ENCODE peak calls at places on chromosomes 13 and 19, in seven cellular contexts. R is fibroblast of lung, C is ovary, S is PC-3, I is mesenchymal stem cell, F is OCI-LY7, M is SK-N-SH. G is an unnamed sample.

GRCh38 chr13:47903836-47904235 is 97.2 kb downstream of the SUCLA2 start:
- DNase-seq in F (no peak), S (peak), R (peak), I (peak), M (no peak), C (no peak), G (no peak)

GRCh38 chr13:24172071-24172470 is 11.6 kb downstream of the SPATA13 start:
- DNase-seq in I (no peak), F (no peak), R (no peak), M (no peak), S (no peak), C (no peak), G (no peak)

GRCh38 chr19:13461536-13461935 is 44.7 kb downstream of the CACNA1A start:
- DNase-seq in C (no peak), F (no peak), I (no peak), R (no peak), M (no peak), S (no peak), G (peak)

GRCh38 chr13:25215253-25215575 is 43.1 kb upstream of the AMER2 start:
- DNase-seq in S (no peak), R (no peak), C (no peak), F (no peak), M (no peak), I (no peak), G (no peak)

GRCh38 chr13:45122941-45123340 is 2.6 kb downstream of the GTF2F2 start:
- DNase-seq in M (no peak), S (no peak), R (no peak), I (no peak), C (no peak), F (no peak), G (no peak)

GRCh38 chr19:5228932-5229777 is 111.5 kb downstream of the PTPRS start:
- DNase-seq in S (peak), R (no peak), C (peak), F (no peak), M (no peak), I (no peak), G (no peak)

GRCh38 chr13:99218969-99219368 is 18.3 kb downstream of the UBAC2 start:
- DNase-seq in M (no peak), S (no peak), R (no peak), I (no peak), C (peak), F (no peak), G (no peak)

GRCh38 chr19:47122359-47123335 is 8.0 kb upstream of the SAE1 start:
- DNase-seq in R (peak), S (peak), I (peak), C (no peak), M (no peak), F (no peak), G (no peak)

GRCh38 chr19:1266818-1267440 is 2.2 kb upstream of the CIRBP start:
- DNase-seq in S (peak), R (peak), C (peak), M (peak), I (no peak), F (peak), G (peak)

GRCh38 chr13:103312467-103312866 is 246.2 kb upstream of the SLC10A2 start:
- DNase-seq in M (no peak), S (no peak), F (no peak), R (no peak), C (no peak), I (no peak), G (no peak)

GRCh38 chr19:55173717-55174409 is 6.2 kb downstream of the SYT5 start:
- DNase-seq in F (peak), M (peak), R (peak), I (peak), C (no peak), S (peak), G (peak)

GRCh38 chr13:40094056-40094455 is 438.6 kb downstream of the COG6 start:
- DNase-seq in F (no peak), R (peak), M (no peak), C (no peak), I (no peak), S (peak), G (no peak)

GRCh38 chr19:46124638-46125115 is at the start of gene IGFL3:
- DNase-seq in I (no peak), S (no peak), M (no peak), C (no peak), F (no peak), R (no peak), G (no peak)

GRCh38 chr19:19217110-19217509 is 5.4 kb downstream of the NCAN start:
- DNase-seq in R (peak), C (no peak), F (peak), M (peak), I (peak), S (peak), G (no peak)

GRCh38 chr13:47085346-47085745 is 188.5 kb upstream of the HTR2A start:
- DNase-seq in F (no peak), M (no peak), S (peak), C (no peak), R (peak), I (no peak), G (no peak)

GRCh38 chr13:105937451-105937850 is 598.0 kb downstream of the EFNB2 start:
- DNase-seq in F (no peak), R (no peak), C (no peak), S (peak), I (peak), M (peak), G (no peak)

GRCh38 chr13:59356607-59357006 is 807.1 kb downstream of the DIAPH3 start:
- DNase-seq in F (no peak), M (no peak), S (no peak), I (peak), C (peak), R (peak), G (no peak)

GRCh38 chr19:38891791-38892190 is 7.6 kb downstream of the SIRT2 start:
- DNase-seq in M (no peak), F (no peak), I (no peak), R (no peak), C (no peak), S (no peak), G (peak)

GRCh38 chr13:94031609-94032008 is 447.9 kb downstream of the DCT start:
- DNase-seq in F (no peak), M (no peak), S (no peak), R (no peak), C (no peak), I (peak), G (no peak)

GRCh38 chr13:100954430-100955361 is 280.1 kb upstream of the TMTC4 start:
- DNase-seq in M (peak), F (no peak), I (peak), C (no peak), S (no peak), R (no peak), G (no peak)

GRCh38 chr13:40403509-40404241 is 262.8 kb downstream of the FOXO1 start:
- DNase-seq in M (no peak), F (no peak), S (no peak), R (no peak), C (no peak), I (no peak), G (no peak)

GRCh38 chr19:1616396-1616795 is 11.1 kb upstream of the UQCR11 start:
- DNase-seq in F (no peak), I (peak), R (peak), M (no peak), C (no peak), S (no peak), G (no peak)

GRCh38 chr13:23509781-23510543 is 60.2 kb upstream of the TNFRSF19 start:
- DNase-seq in F (no peak), R (peak), S (peak), M (no peak), C (no peak), I (peak), G (no peak)

GRCh38 chr13:112931028-112931934 is 37.7 kb upstream of the MCF2L start:
- DNase-seq in R (peak), C (no peak), I (peak), S (peak), M (peak), F (no peak), G (no peak)

GRCh38 chr13:46962286-46962941 is 65.6 kb upstream of the HTR2A start:
- DNase-seq in I (peak), S (peak), C (no peak), M (no peak), F (peak), R (peak), G (no peak)

GRCh38 chr19:11191273-11191755 is 6.0 kb downstream of the KANK2 start:
- DNase-seq in M (peak), C (peak), I (peak), S (peak), F (peak), R (peak), G (no peak)

GRCh38 chr13:87736849-87737400 is 65.8 kb downstream of the SLITRK5 start:
- DNase-seq in C (no peak), S (no peak), M (no peak), I (no peak), R (peak), F (no peak), G (no peak)

GRCh38 chr19:45311640-45312039 is 11.0 kb downstream of the CKM start:
- DNase-seq in S (no peak), M (no peak), F (no peak), R (no peak), C (no peak), I (no peak), G (no peak)

GRCh38 chr19:13788991-13789390 is 6.3 kb upstream of the ZSWIM4 start:
- DNase-seq in C (no peak), M (no peak), S (no peak), F (peak), I (peak), R (peak), G (no peak)

GRCh38 chr13:75796825-75797224 is 160.7 kb downstream of the LMO7 start:
- DNase-seq in R (no peak), M (no peak), F (no peak), C (no peak), S (peak), I (no peak), G (no peak)

GRCh38 chr13:75797256-75797655 is 161.1 kb downstream of the LMO7 start:
- DNase-seq in C (no peak), F (no peak), S (no peak), I (no peak), R (no peak), M (no peak), G (no peak)

GRCh38 chr13:75798353-75799245 is 162.5 kb downstream of the LMO7 start:
- DNase-seq in S (peak), F (no peak), I (no peak), R (no peak), C (no peak), M (no peak), G (no peak)

GRCh38 chr13:75795274-75795673 is 159.1 kb downstream of the LMO7 start:
- DNase-seq in R (no peak), S (no peak), I (no peak), M (no peak), C (no peak), F (no peak), G (no peak)

DNA sequence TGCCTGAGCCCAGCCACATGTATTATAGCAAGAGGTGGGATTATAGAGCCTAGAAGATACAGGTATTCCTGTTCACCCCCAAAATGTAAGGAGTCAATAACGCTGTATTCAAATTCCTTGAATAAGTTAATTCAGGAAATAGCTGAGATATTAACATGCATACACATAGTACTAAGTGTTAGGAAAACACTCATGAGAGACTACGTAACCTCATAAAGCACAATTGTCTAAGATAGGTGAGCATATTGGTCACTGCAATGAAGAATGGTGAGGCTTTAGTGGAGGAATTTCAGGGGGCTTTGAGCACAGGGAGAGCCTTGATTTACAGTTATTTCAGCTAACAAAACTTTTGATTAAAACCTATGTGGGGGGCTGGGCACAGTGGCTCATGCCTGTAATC is 161.6 kb downstream of the LMO7 start:
- DNase-seq in S (no peak), I (no peak), C (no peak), R (no peak), M (no peak), F (no peak), G (no peak)
- H3K27ac ChIP-seq in S (peak), I (no peak), C (no peak), R (no peak), M (peak), F (no peak), G (no peak)

GRCh38 chr13:51976890-51977289 is 34.4 kb downstream of the ATP7B start:
- DNase-seq in C (no peak), M (no peak), I (no peak), S (no peak), F (no peak), R (no peak), G (no peak)
- H3K27ac ChIP-seq in C (no peak), M (no peak), I (no peak), S (no peak), F (no peak), R (no peak), G (no peak)

GRCh38 chr19:31149306-31149975 is 199.8 kb downstream of the TSHZ3 start:
- DNase-seq in M (no peak), S (no peak), R (no peak), C (no peak), I (no peak), F (no peak), G (no peak)
- H3K27ac ChIP-seq in M (no peak), S (no peak), R (no peak), C (no peak), I (no peak), F (no peak), G (no peak)

GRCh38 chr19:33403221-33403972 is 29.9 kb downstream of the CEBPG start:
- DNase-seq in I (no peak), C (no peak), R (peak), S (no peak), F (no peak), M (peak), G (no peak)
- H3K27ac ChIP-seq in I (no peak), C (no peak), R (no peak), S (no peak), F (no peak), M (no peak), G (no peak)

DNA sequence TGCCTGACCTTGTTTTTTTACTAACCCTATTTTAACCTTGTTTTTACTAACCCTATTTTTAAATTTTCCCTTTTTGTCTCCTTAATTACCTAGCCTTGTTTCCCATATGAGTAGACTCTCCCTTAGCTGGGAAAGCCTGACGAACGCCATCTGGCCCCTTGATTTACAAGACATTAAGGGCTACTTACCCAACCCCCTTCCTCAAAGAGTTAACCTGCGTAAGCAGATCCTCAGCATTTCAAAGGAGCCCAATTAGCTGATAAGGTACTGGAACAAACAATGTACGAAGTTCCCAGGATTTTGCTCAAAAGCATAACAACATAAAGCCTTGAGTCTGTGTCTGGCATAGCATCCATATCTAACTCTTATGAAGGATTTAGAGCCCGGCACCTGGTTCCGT is 4.7 kb upstream of the MVB12A start:
- DNase-seq in I (peak), C (peak), R (no peak), S (no peak), F (no peak), M (no peak), G (no peak)
- H3K27ac ChIP-seq in I (no peak), C (peak), R (no peak), S (no peak), F (no peak), M (no peak), G (no peak)

GRCh38 chr13:30142502-30143211 is 164.7 kb downstream of the KATNAL1 start:
- DNase-seq in S (peak), F (no peak), R (peak), C (peak), M (peak), I (peak), G (no peak)
- H3K27ac ChIP-seq in S (peak), F (no peak), R (peak), C (peak), M (peak), I (peak), G (no peak)

GRCh38 chr13:42027286-42027685 is 21.2 kb upstream of the DGKH start:
- DNase-seq in S (no peak), I (no peak), F (no peak), M (no peak), R (no peak), C (no peak), G (no peak)
- H3K27ac ChIP-seq in S (peak), I (no peak), F (no peak), M (no peak), R (no peak), C (no peak), G (no peak)

DNA sequence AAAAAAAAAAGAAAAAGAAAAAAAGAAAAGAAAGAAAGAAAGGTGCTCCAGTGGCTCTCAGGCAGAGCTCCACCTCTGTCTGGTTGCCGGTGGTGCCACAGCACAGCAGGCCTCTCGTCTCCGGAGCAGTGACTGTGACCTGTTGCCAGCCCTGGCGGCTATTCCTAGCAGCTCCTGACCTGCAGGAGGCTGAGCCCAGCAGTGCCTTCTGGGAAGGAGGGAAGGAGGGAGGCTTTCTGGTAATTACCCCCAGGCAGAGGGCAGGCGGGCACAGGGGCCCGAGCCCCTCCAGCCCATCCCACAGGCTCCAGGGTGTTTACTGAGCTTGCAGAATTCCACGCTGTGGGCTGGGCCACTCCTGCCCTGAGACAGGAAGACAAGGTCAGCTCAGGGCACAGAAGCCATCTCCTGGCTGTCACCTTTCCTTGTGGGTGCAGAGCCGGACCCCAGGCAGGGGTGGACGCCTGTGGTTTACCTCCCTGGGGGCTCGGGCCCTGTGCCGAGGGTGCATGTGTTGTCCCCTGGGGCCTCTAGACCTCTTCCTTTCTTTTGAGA is 77.9 kb downstream of the GNG7 start:
- DNase-seq in M (peak), R (no peak), S (no peak), F (peak), I (no peak), C (no peak), G (no peak)
- H3K27ac ChIP-seq in M (no peak), R (no peak), S (no peak), F (peak), I (no peak), C (no peak), G (no peak)

GRCh38 chr19:41626278-41626677 is 596 bp downstream of the CEACAM4 start:
- DNase-seq in M (no peak), R (no peak), F (no peak), I (no peak), S (no peak), C (no peak), G (no peak)

GRCh38 chr19:41624515-41624914 is 2.4 kb downstream of the CEACAM4 start:
- DNase-seq in S (no peak), F (no peak), M (no peak), C (no peak), I (no peak), R (no peak), G (no peak)

GRCh38 chr19:41621654-41622053 is 5.2 kb downstream of the CEACAM4 start:
- DNase-seq in R (no peak), S (no peak), F (no peak), M (no peak), I (no peak), C (no peak), G (no peak)

GRCh38 chr19:41620171-41620570 is 6.7 kb downstream of the CEACAM4 start:
- DNase-seq in M (no peak), C (no peak), S (no peak), R (no peak), I (no peak), F (no peak), G (no peak)

DNA sequence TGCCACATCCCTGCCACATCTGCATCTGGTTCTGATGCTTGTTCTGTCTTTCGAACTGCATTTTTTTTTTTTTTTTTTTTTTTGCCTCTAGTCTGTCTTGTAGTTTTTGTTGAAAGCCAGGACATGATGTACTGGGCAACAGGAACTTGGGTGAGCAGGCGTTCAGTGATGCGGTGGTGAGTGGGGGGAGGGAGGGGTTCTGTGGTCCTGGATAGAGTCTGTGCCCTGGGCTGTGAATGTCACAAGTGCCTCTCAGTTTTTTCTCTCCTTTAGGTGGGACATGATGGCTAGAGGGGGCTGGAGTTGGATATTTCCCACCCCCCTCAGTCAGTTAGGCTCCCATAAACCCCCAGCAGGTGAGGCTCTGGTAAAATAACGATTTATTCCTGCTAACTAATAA is 3.5 kb downstream of the CEACAM4 start:
- DNase-seq in R (no peak), I (no peak), M (no peak), S (no peak), C (no peak), F (no peak), G (no peak)
- H3K27ac ChIP-seq in R (no peak), I (no peak), M (no peak), S (no peak), C (no peak), F (no peak), G (no peak)

GRCh38 chr19:49665301-49666119 is at the start of the genes BCL2L12 and IRF3:
- DNase-seq in R (peak), S (peak), F (peak), I (peak), C (peak), M (peak), G (peak)

GRCh38 chr19:49664171-49665070 is 1.2 kb downstream of the IRF3 start:
- DNase-seq in I (peak), R (peak), M (peak), S (peak), C (peak), F (peak), G (peak)

GRCh38 chr19:49666120-49666444 is 349 bp downstream of the BCL2L12 start:
- DNase-seq in R (peak), M (no peak), I (no peak), S (no peak), C (no peak), F (no peak), G (no peak)

GRCh38 chr19:49669511-49669910 is 3.8 kb downstream of the BCL2L12 start:
- DNase-seq in M (no peak), S (no peak), R (no peak), F (no peak), I (no peak), C (no peak), G (no peak)

GRCh38 chr19:49667473-49667872 is 1.7 kb downstream of the BCL2L12 start:
- DNase-seq in C (no peak), F (no peak), M (no peak), R (no peak), I (no peak), S (no peak), G (no peak)
- H3K27ac ChIP-seq in C (no peak), F (no peak), M (no peak), R (no peak), I (no peak), S (no peak), G (no peak)

G was measured in caudate nucleus.